ENCODE peak calls at places on chromosomes 1 and 21, in eight cellular contexts. B is stimulated activated CD8-positive, alpha-beta memory T cell treated with anti-CD3 and anti-CD28 coated beads, Interleukin-4, amount 100 ng/mL, for 24 hours; C is AG09319; A is caudate nucleus; V is iPS-NIHi11; O is DMS153; Z is pons; W is NT2/D1. G is an unnamed sample.

GRCh38 chr1:39407889-39408640 is 83.4 kb upstream of the BMP8A start:
- DNase-seq in B (no peak), C (no peak), A (no peak), V (no peak), O (peak; percentile 57), Z (peak; percentile 36), W (no peak), G (peak; percentile 89)

GRCh38 chr1:212797681-212798080 is 6.0 kb downstream of the TATDN3 start:
- DNase-seq in B (no peak), C (no peak), A (no peak), V (no peak), O (no peak), Z (no peak), W (no peak), G (no peak)

GRCh38 chr1:115210302-115210711 is 121.0 kb upstream of the TSPAN2 start:
- DNase-seq in B (no peak), C (no peak), A (no peak), V (no peak), O (no peak), Z (no peak), W (no peak), G (no peak)

GRCh38 chr1:170929835-170930554 is 5.3 kb upstream of the MROH9 start:
- DNase-seq in B (no peak), C (peak; percentile 49), A (no peak), V (peak; percentile 76), O (peak; percentile 21), Z (peak; percentile 81), W (peak; percentile 63), G (peak; percentile 2)

GRCh38 chr1:115258302-115258866 is 79.7 kb downstream of the NGF start:
- DNase-seq in B (no peak), C (no peak), A (no peak), V (no peak), O (no peak), Z (no peak), W (no peak), G (no peak)

GRCh38 chr1:12573015-12573825 is 44.8 kb downstream of the DHRS3 start:
- DNase-seq in B (no peak), C (no peak), A (no peak), V (no peak), O (no peak), Z (no peak), W (no peak), G (no peak)

GRCh38 chr1:27499142-27499541 is 9.2 kb upstream of the WASF2 start:
- DNase-seq in B (no peak), C (no peak), A (no peak), V (no peak), O (no peak), Z (no peak), W (no peak), G (no peak)

GRCh38 chr1:239212841-239213240 is 173.5 kb upstream of the CHRM3 start:
- DNase-seq in B (no peak), C (no peak), A (no peak), V (no peak), O (no peak), Z (peak; percentile 59), W (no peak), G (no peak)

GRCh38 chr21:14879458-14879857 is 185.3 kb downstream of the NRIP1 start:
- DNase-seq in B (no peak), C (no peak), A (no peak), V (no peak), O (no peak), Z (no peak), W (no peak), G (no peak)

GRCh38 chr1:159856576-159856975 is 5.9 kb downstream of the VSIG8 start:
- DNase-seq in B (no peak), C (no peak), A (no peak), V (no peak), O (no peak), Z (no peak), W (no peak), G (no peak)

GRCh38 chr1:61819421-61819820 is 77.1 kb downstream of the PATJ start:
- DNase-seq in B (no peak), C (no peak), A (no peak), V (no peak), O (no peak), Z (no peak), W (no peak), G (no peak)

GRCh38 chr1:206960676-206961386 is 9.4 kb downstream of the FCAMR start:
- DNase-seq in B (no peak), C (no peak), A (no peak), V (no peak), O (no peak), Z (no peak), W (no peak), G (no peak)

GRCh38 chr1:147080013-147080661 is 92.1 kb downstream of the PRKAB2 start:
- DNase-seq in B (no peak), C (no peak), A (no peak), V (no peak), O (peak; percentile 38), Z (no peak), W (no peak), G (no peak)

GRCh38 chr21:41709965-41710822 is 56.7 kb downstream of the RIPK4 start:
- DNase-seq in B (no peak), C (no peak), A (no peak), V (no peak), O (no peak), Z (no peak), W (no peak), G (no peak)

GRCh38 chr1:19488136-19488535 is 2.8 kb upstream of the CAPZB start:
- DNase-seq in B (no peak), C (no peak), A (no peak), V (no peak), O (no peak), Z (no peak), W (no peak), G (no peak)

GRCh38 chr1:150221552-150221951 is 14.4 kb downstream of the ANP32E start:
- DNase-seq in B (no peak), C (no peak), A (no peak), V (no peak), O (no peak), Z (no peak), W (no peak), G (no peak)

GRCh38 chr1:186859995-186860394 is 31.2 kb downstream of the PLA2G4A start:
- DNase-seq in B (no peak), C (no peak), A (no peak), V (no peak), O (no peak), Z (no peak), W (no peak), G (no peak)

GRCh38 chr21:46118871-46119564 is 21.1 kb downstream of the COL6A2 start:
- DNase-seq in B (no peak), C (no peak), A (no peak), V (peak; percentile 20), O (no peak), Z (no peak), W (no peak), G (no peak)

GRCh38 chr1:12102066-12102465 is 39.0 kb downstream of the TNFRSF8 start:
- DNase-seq in B (no peak), C (no peak), A (no peak), V (no peak), O (no peak), Z (no peak), W (no peak), G (no peak)

GRCh38 chr1:154418062-154418897 is 13.1 kb downstream of the IL6R start:
- DNase-seq in B (no peak), C (no peak), A (no peak), V (no peak), O (peak; percentile 92), Z (no peak), W (no peak), G (peak; percentile 94)

GRCh38 chr1:213564215-213564659 is 423.5 kb upstream of the PROX1 start:
- DNase-seq in B (no peak), C (no peak), A (no peak), V (peak; percentile 18), O (no peak), Z (peak; percentile 26), W (peak; percentile 61), G (peak; percentile 14)

GRCh38 chr1:10851024-10852013 is 54.9 kb upstream of the CASZ1 start:
- DNase-seq in B (no peak), C (no peak), A (no peak), V (no peak), O (no peak), Z (no peak), W (no peak), G (no peak)

G was measured in NCI-H2029.